ENCODE peak calls at places on chromosomes 7 and 10, in ten cellular contexts. V is epithelial cell of esophagus; R is NCI-H460; E is activated T-helper 1 cell treated with anti-CD3 and anti-CD28 coated beads, Interleukin-12 subunit alpha, Interleukin-12 subunit beta, Interleukin-2, Interleukin-4 antibody, amounts not matched to agents 30 ng/mL and 10 ng/mL and 1 ng/mL, durations not matched to agents 14 hours and 24 hours and 36 hours; I is brain microvascular endothelial cell; N is NCI-H1436; M is caudate nucleus; O is gastrocnemius medialis; B is stromal cell of bone marrow; Y is neural crest cell. C is an unnamed sample.
A peak's percentile ranks its signal among the peaks of the same experiment; 100 is the strongest.

GRCh38 chr7:25075459-25075858 is 49.6 kb downstream of the CYCS start:
- DNase-seq in N (no peak), B (no peak), I (no peak), Y (no peak), M (no peak), R (no peak), V (peak; percentile 39), O (no peak), E (no peak), C (no peak)

GRCh38 chr10:127458829-127459228 is 90.3 kb upstream of the NPS start:
- DNase-seq in V (no peak), M (no peak), B (no peak), I (no peak), O (no peak), Y (no peak), R (no peak), N (no peak), E (no peak), C (no peak)

GRCh38 chr7:133742709-133743538 is 384.2 kb upstream of the LRGUK start:
- DNase-seq in E (no peak), O (no peak), I (peak; percentile 42), Y (peak; percentile 4), B (peak; percentile 18), R (peak; percentile 35), M (no peak), V (peak; percentile 33), N (no peak), C (no peak)

GRCh38 chr10:23088609-23089008 is 6.8 kb upstream of the MSRB2 start:
- DNase-seq in V (no peak), M (no peak), N (no peak), O (no peak), I (no peak), R (no peak), E (no peak), Y (no peak), B (no peak), C (no peak)

GRCh38 chr10:122725768-122726167 is 26.1 kb upstream of the C10orf120 start:
- DNase-seq in V (peak; percentile 12), M (no peak), Y (no peak), B (no peak), I (no peak), O (no peak), N (no peak), R (no peak), E (no peak), C (no peak)

GRCh38 chr10:49601857-49602256 is 8.3 kb upstream of the SLC18A3 start:
- DNase-seq in O (no peak), N (no peak), M (no peak), Y (no peak), R (no peak), B (peak; percentile 15), E (no peak), I (peak; percentile 56), V (peak; percentile 79), C (no peak)

GRCh38 chr10:72274213-72274729 is 547 bp downstream of the DDIT4 start:
- DNase-seq in N (no peak), V (no peak), M (peak; percentile 56), I (no peak), E (peak; percentile 38), B (no peak), O (no peak), Y (no peak), R (no peak), C (no peak)

GRCh38 chr7:47336178-47337020 is 245.5 kb downstream of the TNS3 start:
- DNase-seq in R (no peak), V (peak; percentile 99), M (peak; percentile 41), B (peak; percentile 82), Y (no peak), O (peak; percentile 79), E (no peak), N (no peak), I (no peak), C (no peak)

GRCh38 chr7:159094030-159094740 is 50.5 kb downstream of the VIPR2 start:
- DNase-seq in E (no peak), B (no peak), V (no peak), N (no peak), I (no peak), Y (no peak), R (no peak), M (no peak), O (no peak), C (no peak)

GRCh38 chr7:25720427-25720826 is 431.6 kb upstream of the NFE2L3 start:
- DNase-seq in Y (no peak), O (no peak), V (peak; percentile 39), N (peak; percentile 8), I (peak; percentile 17), E (no peak), M (no peak), R (no peak), B (no peak), C (no peak)

GRCh38 chr7:90552521-90552920 is 43.6 kb upstream of the CDK14 start:
- DNase-seq in Y (no peak), M (no peak), N (no peak), R (no peak), E (no peak), O (no peak), V (peak; percentile 52), I (no peak), B (no peak), C (no peak)

GRCh38 chr7:158239290-158239981 is 348.2 kb downstream of the PTPRN2 start:
- DNase-seq in Y (no peak), R (no peak), V (no peak), E (no peak), B (no peak), O (no peak), M (no peak), N (peak; percentile 71), I (no peak), C (no peak)

GRCh38 chr10:131311661-131312260 is at the start of gene TCERG1L:
- DNase-seq in O (no peak), R (peak; percentile 26), E (no peak), Y (peak; percentile 63), N (peak; percentile 73), V (no peak), I (no peak), M (no peak), B (no peak), C (no peak)

GRCh38 chr7:40234046-40234445 is 99.2 kb downstream of the SUGCT start:
- DNase-seq in E (no peak), N (no peak), Y (no peak), I (no peak), O (no peak), M (no peak), B (no peak), R (no peak), V (no peak), C (no peak)

GRCh38 chr7:142784096-142784495 is 13.3 kb downstream of the PRSS2 start:
- DNase-seq in V (no peak), N (no peak), E (no peak), R (no peak), I (no peak), Y (no peak), M (no peak), B (no peak), O (no peak), C (no peak)

GRCh38 chr7:44590910-44591309 is 8.9 kb upstream of the TMED4 start:
- DNase-seq in O (no peak), E (no peak), Y (no peak), I (no peak), V (no peak), M (no peak), R (no peak), B (no peak), N (no peak), C (no peak)

GRCh38 chr10:27319752-27320561 is 79.4 kb upstream of the ACBD5 start:
- DNase-seq in V (peak; percentile 94), R (no peak), I (peak; percentile 13), O (peak; percentile 19), M (no peak), B (peak; percentile 28), N (peak; percentile 61), E (no peak), Y (no peak), C (no peak)

GRCh38 chr7:94571816-94572215 is 62.2 kb downstream of the CASD1 start:
- DNase-seq in M (no peak), E (no peak), R (no peak), Y (no peak), V (no peak), B (no peak), N (no peak), O (no peak), I (no peak), C (no peak)

GRCh38 chr7:11786186-11786585 is 45.8 kb downstream of the THSD7A start:
- DNase-seq in V (peak; percentile 88), B (peak; percentile 3), R (no peak), O (no peak), N (no peak), E (no peak), Y (no peak), I (peak; percentile 79), M (no peak), C (no peak)

GRCh38 chr7:72098812-72099211 is 313.3 kb downstream of the CALN1 start:
- DNase-seq in E (no peak), O (no peak), R (no peak), Y (no peak), I (no peak), B (peak; percentile 59), N (no peak), M (no peak), V (no peak), C (peak; percentile 45)

GRCh38 chr7:138608292-138608691 is 92.9 kb downstream of the SVOPL start:
- DNase-seq in Y (no peak), M (no peak), B (no peak), O (no peak), N (no peak), I (peak; percentile 69), R (no peak), V (no peak), E (no peak), C (no peak)

GRCh38 chr10:91787810-91788209 is 10.4 kb upstream of the TNKS2 start:
- DNase-seq in I (no peak), N (no peak), Y (no peak), R (no peak), O (no peak), B (no peak), M (no peak), V (peak; percentile 95), E (no peak), C (no peak)

GRCh38 chr10:125151824-125152634 is 8.3 kb downstream of the CTBP2 start:
- DNase-seq in E (no peak), Y (no peak), I (no peak), V (no peak), O (no peak), M (no peak), N (no peak), R (no peak), B (no peak), C (no peak)

C was measured in amniotic stem cell.